ENCODE peak calls at places on chromosomes 11 and 22, in seven cellular contexts. S is HCEC 1CT, I is NCI-H1092, Q is OCI-LY7, L is stomach, T is left ventricle myocardium inferior, D is H4. R is an unnamed sample.

GRCh38 chr11:56841210-56841810 is 92.8 kb upstream of the OR9G4 start:
- DNase-seq in L (peak), I (peak), D (peak), S (peak), Q (peak), T (no peak), R (peak)

GRCh38 chr22:49866646-49867045 is 13.0 kb downstream of the ZBED4 start:
- DNase-seq in I (no peak), T (no peak), L (no peak), Q (no peak), S (no peak), D (no peak), R (no peak)

GRCh38 chr11:36288442-36289225 is 590 bp downstream of the COMMD9 start:
- DNase-seq in I (no peak), T (no peak), D (no peak), Q (no peak), L (no peak), S (no peak), R (no peak)

GRCh38 chr11:130145975-130146776 is 13.4 kb upstream of the ST14 start:
- DNase-seq in Q (no peak), L (peak), D (no peak), S (no peak), T (peak), I (no peak), R (peak)

GRCh38 chr11:9765320-9766101 is 101.6 kb downstream of the SWAP70 start:
- DNase-seq in T (peak), D (peak), S (peak), L (no peak), I (peak), Q (no peak), R (no peak)

GRCh38 chr22:38317995-38318715 is 922 bp upstream of the CSNK1E start:
- DNase-seq in Q (no peak), L (peak), I (no peak), D (peak), T (peak), S (peak), R (peak)

GRCh38 chr22:46362934-46363515 is 27.5 kb downstream of the TRMU start:
- DNase-seq in D (no peak), S (no peak), T (no peak), I (no peak), Q (no peak), L (no peak), R (no peak)

GRCh38 chr11:68935516-68936357 is 32.0 kb downstream of the IGHMBP2 start:
- DNase-seq in T (no peak), L (no peak), D (no peak), S (no peak), I (no peak), Q (no peak), R (no peak)

GRCh38 chr22:40209945-40210485 is 32.3 kb downstream of the TNRC6B start:
- DNase-seq in D (no peak), L (no peak), T (no peak), I (no peak), Q (peak), S (no peak), R (no peak)

GRCh38 chr11:32259641-32260081 is 168.8 kb downstream of the RCN1 start:
- DNase-seq in S (peak), L (no peak), Q (no peak), I (no peak), D (peak), T (no peak), R (no peak)

GRCh38 chr11:68673291-68673930 is 10.9 kb upstream of the GAL start:
- DNase-seq in D (no peak), L (no peak), Q (no peak), T (no peak), S (no peak), I (no peak), R (no peak)

GRCh38 chr11:131033151-131033651 is 116.9 kb upstream of the SNX19 start:
- DNase-seq in Q (no peak), D (peak), T (no peak), S (peak), I (no peak), L (no peak), R (no peak)

GRCh38 chr22:37186228-37186996 is 1.6 kb downstream of the C1QTNF6 start:
- DNase-seq in I (no peak), S (peak), Q (peak), T (peak), L (no peak), D (peak), R (peak)

GRCh38 chr11:34356130-34356529 is 1.7 kb downstream of the ABTB2 start:
- DNase-seq in D (no peak), Q (no peak), S (no peak), L (no peak), T (no peak), I (no peak), R (no peak)

GRCh38 chr11:1391165-1392010 is 1.7 kb downstream of the BRSK2 start:
- DNase-seq in S (no peak), D (no peak), I (no peak), Q (no peak), T (no peak), L (no peak), R (peak)

GRCh38 chr22:19469421-19469820 is 9.6 kb downstream of the UFD1 start:
- DNase-seq in Q (no peak), I (no peak), T (no peak), S (no peak), D (no peak), L (no peak), R (no peak)

GRCh38 chr11:16831281-16832192 is 93.1 kb downstream of the C11orf58 start:
- DNase-seq in T (no peak), Q (no peak), I (no peak), L (no peak), D (no peak), S (no peak), R (no peak)

GRCh38 chr22:20940178-20940790 is 23.1 kb downstream of the CRKL start:
- DNase-seq in Q (no peak), I (no peak), D (no peak), L (no peak), T (no peak), S (no peak), R (no peak)

GRCh38 chr22:16954060-16954403 is 54.0 kb downstream of the GAB4 start:
- DNase-seq in Q (no peak), L (no peak), I (no peak), S (no peak), T (no peak), D (no peak), R (no peak)

GRCh38 chr11:58024601-58025091 is 965 bp downstream of the OR9Q1 start:
- DNase-seq in L (peak), D (peak), Q (no peak), I (peak), S (peak), T (peak), R (no peak)